ENCODE peak calls at places on chromosomes 11 and 22, in four cellular contexts. R is cardiac fibroblast; Q is CD4-positive, CD25-positive, alpha-beta regulatory T cell; J is bronchial epithelial cell. Z is an unnamed sample.

GRCh38 chr11:88310246-88310645 is 27.3 kb downstream of the CTSC start:
- DNase-seq in R (peak), Q (no peak), J (peak), Z (no peak)

GRCh38 chr11:68025047-68025446 is 5.4 kb upstream of the NDUFS8 start:
- DNase-seq in R (no peak), Q (no peak), J (no peak), Z (no peak)

GRCh38 chr22:38760477-38761201 is 4.8 kb upstream of the SUN2 start:
- DNase-seq in R (peak), Q (no peak), J (no peak), Z (peak)

GRCh38 chr11:113796663-113797259 is 17.2 kb downstream of the CLDN25 start:
- DNase-seq in R (peak), Q (no peak), J (peak), Z (peak)

GRCh38 chr11:29119116-29119515 is 897.7 kb downstream of the KCNA4 start:
- DNase-seq in R (peak), Q (no peak), J (peak), Z (peak)

GRCh38 chr11:88332851-88333250 is 4.7 kb downstream of the CTSC start:
- DNase-seq in R (peak), Q (no peak), J (peak), Z (no peak)

GRCh38 chr11:46659908-46660307 is 40.5 kb downstream of the ARHGAP1 start:
- DNase-seq in R (peak), Q (no peak), J (no peak), Z (peak)

GRCh38 chr11:69301033-69301490 is 7.1 kb downstream of the MYEOV start:
- DNase-seq in R (peak), Q (no peak), J (no peak), Z (no peak)

GRCh38 chr11:86637976-86638375 is 34.4 kb downstream of the ME3 start:
- DNase-seq in R (peak), Q (no peak), J (no peak), Z (no peak)

GRCh38 chr22:22516992-22517391 is 3.1 kb downstream of the ZNF280A start:
- DNase-seq in R (no peak), Q (no peak), J (no peak), Z (no peak)

GRCh38 chr22:31843526-31843925 is 89.7 kb downstream of the DEPDC5 start:
- DNase-seq in R (no peak), Q (no peak), J (no peak), Z (no peak)

GRCh38 chr22:31838917-31839316 is 85.1 kb downstream of the DEPDC5 start:
- DNase-seq in R (no peak), Q (no peak), J (peak), Z (no peak)

GRCh38 chr22:31839986-31840385 is 86.2 kb downstream of the DEPDC5 start:
- DNase-seq in R (no peak), Q (no peak), J (no peak), Z (no peak)

GRCh38 chr22:31840581-31840980 is 86.8 kb downstream of the DEPDC5 start:
- DNase-seq in R (no peak), Q (no peak), J (no peak), Z (no peak)

GRCh38 chr22:31841029-31841827 is 87.4 kb downstream of the DEPDC5 start:
- DNase-seq in R (no peak), Q (no peak), J (no peak), Z (no peak)
- H3K4me3 ChIP-seq in R (no peak), Q (no peak), J (no peak), Z (no peak)

DNA sequence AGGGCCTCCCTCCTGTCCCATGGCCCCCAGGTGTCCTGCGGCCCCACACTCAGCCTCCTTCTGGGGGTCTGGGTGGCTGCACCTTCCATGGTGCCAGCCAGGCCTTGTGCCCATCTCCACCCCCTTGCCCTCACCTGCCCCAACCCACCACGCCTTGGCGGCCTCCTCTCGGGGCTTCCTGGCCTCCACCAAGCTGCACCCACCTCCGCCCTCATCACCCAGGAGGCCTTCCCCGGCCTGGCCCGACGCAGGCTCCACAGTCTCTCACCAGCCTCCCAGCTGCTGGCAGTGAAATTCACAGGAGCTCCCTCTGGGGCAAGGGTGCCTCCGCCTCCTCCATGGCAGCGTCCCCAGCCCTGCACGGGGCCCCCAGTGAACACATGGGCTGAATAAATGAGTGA is 35.9 kb upstream of the WNT7B start:
- DNase-seq in R (no peak), Q (no peak), J (no peak), Z (no peak)
- H3K4me3 ChIP-seq in R (no peak), Q (no peak), J (no peak), Z (no peak)

DNA sequence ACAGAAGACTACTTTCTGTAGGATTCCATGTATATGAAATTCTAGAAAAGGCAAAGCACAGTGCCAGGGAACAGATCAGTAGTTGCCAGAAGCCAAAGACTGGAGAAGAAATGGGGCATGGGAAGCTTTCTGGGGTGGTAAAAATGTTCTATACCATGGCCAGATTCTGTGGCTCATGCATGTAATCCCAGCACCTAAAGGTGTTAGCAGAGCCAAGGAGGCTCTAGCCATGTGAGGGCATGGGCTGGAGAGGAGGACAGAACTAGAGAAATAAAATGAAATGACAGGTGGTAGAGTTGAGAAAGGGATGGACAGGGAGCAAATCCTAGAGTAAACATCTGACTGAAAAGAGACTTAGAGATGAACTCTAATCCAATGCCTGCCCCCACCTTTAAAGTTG is 26.9 kb upstream of the HMGXB4 start:
- DNase-seq in R (no peak), Q (no peak), J (no peak), Z (no peak)
- H3K4me3 ChIP-seq in R (no peak), Q (no peak), J (no peak), Z (no peak)

DNA sequence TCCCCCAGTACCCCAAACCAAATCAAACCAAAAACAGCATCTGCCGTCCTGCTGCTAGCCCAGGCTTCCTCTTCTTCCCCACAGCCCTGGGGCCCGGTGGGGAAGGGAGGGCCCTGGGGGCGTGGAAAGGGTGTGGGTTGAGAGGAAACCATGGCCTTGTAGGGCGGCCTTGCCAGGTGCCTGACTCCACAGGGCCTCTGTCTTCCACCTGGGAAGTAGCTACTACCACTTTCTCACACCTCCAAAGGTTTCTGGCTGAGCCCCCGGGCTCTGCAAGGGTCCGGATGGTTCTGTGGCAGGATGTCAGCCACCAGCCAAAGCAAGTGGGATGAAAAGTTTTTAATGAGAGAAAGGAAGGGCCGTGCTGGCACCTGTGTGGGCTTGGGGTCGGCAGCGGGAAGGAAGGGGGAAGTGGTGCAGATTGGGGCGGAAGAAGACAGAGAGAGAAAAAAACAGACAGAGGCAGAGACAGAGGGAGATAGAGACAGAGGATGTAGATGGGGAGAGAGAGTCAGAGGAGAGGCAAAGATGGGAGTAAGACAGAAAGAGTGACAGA is 10.5 kb downstream of the TPST2 start:
- DNase-seq in R (no peak), Q (peak), J (no peak), Z (no peak)
- H3K4me3 ChIP-seq in R (no peak), Q (peak), J (no peak), Z (no peak)

GRCh38 chr22:19169947-19170318 is 8.6 kb downstream of the SLC25A1 start:
- DNase-seq in R (no peak), Q (no peak), J (no peak), Z (no peak)
- H3K4me3 ChIP-seq in R (no peak), Q (no peak), J (no peak), Z (peak)

GRCh38 chr11:34394771-34395300 is 37.0 kb upstream of the ABTB2 start:
- DNase-seq in R (no peak), Q (no peak), J (peak), Z (no peak)
- H3K4me3 ChIP-seq in R (no peak), Q (no peak), J (no peak), Z (no peak)

GRCh38 chr11:83161610-83162199 is 4.8 kb downstream of the PCF11 start:
- DNase-seq in R (no peak), Q (no peak), J (no peak), Z (no peak)
- H3K4me3 ChIP-seq in R (no peak), Q (peak), J (no peak), Z (no peak)

DNA sequence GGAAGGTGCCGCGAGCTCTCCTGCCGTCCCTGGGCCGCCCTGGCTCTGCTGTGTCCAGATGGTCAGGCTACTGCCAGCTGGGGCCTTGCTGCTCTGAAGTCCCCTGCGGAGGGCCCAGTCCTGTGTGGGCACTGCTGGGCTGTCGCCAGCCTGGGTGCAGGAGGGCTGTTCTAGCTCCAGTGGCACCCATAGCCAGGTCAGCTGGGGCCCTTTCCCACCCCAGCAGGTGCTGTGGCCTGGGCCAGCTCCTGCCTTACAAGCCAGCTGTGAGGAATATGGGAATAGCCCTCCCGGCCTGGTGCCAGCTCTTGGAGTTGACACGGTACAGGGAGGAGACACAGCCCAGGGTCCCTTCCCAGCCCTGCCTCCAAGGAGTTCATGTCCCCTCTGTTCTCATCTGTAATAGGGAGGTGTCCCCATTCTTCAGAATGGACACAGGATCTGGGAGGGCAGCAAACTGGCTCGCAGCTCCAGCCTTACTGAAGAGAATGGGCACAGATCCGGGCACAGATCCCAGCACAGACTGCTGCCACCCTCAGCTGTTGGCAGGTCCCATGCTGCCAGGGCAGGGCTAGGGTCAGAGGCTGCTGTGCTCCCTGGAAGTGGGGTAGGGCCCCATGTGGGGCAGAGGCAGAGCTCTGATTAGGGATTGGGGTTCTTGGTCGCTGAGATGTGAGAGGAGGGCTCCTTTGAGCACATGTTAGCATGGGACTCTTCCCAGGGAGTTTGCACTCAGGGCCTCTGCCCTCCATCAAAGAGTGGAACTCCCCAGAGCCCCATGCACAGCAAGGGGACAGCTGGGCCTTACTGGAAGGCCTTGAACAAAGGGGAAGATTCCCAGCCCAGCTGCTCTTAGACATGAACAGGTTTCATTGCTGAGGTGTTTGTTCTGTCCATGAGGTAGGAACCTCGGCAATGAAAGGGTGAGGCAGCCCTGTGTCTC is 3.7 kb downstream of the DERL3 start:
- DNase-seq in R (no peak), Q (no peak), J (no peak), Z (no peak)
- H3K4me3 ChIP-seq in R (no peak), Q (no peak), J (no peak), Z (no peak)

GRCh38 chr11:128692750-128693578 is 908 bp upstream of the FLI1 start:
- DNase-seq in R (peak), Q (no peak), J (no peak), Z (peak)
- H3K4me3 ChIP-seq in R (peak), Q (peak), J (peak), Z (peak)

DNA sequence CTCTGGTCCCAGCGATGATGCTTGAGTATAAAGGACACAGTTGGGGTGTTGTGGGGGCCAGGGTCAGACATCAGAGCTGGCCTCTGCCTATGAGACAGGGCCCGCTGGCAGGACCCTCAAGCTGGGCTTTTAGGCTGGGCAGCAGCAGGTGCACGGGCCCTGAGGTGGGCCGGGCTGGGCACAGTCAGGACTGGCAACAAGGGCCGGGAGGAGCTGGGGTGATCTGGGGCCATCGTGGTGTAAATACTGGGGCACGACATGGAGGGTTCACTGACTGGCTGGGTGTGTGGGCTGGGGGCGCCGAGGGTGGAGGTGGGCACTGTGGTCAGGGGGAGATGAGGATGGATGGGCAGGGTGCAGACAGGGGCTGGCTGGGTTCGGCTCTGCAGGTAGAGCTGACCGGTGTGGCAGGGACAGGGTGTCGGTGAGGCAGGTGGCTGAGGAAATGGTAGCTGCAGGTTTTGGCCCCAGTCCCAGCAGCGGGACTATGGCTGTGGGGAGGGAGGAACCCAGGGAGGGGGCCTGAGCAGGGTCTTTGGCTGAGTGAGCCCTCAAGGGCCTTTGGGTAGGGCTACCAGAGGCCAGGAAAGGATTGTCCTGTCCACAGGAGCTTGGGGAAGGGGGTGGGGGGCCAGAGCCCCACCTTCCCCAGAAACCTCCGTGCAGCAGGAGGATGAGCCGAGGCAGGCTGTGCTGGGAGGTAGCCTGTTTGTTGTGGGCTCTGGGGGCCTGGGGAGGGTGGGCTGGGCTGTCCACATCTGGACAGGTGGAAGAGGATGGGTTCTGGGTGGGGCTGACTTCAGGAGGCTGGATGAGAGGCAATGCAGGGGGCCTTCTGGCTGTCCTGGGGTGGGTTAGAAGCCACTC is 81.4 kb downstream of the KCNQ1 start:
- DNase-seq in R (no peak), Q (no peak), J (no peak), Z (no peak)
- H3K4me3 ChIP-seq in R (no peak), Q (no peak), J (no peak), Z (no peak)

Z was measured in brain microvascular endothelial cell.